ENCODE peak calls at places on chromosome 7, in four cellular contexts. J is GM04504; O is stimulated activated CD8-positive, alpha-beta memory T cell treated with anti-CD3 and anti-CD28 coated beads, Interleukin-4, amount 100 ng/mL, for 1 hour; C is transverse colon. Z is an unnamed sample.

GRCh38 chr7:130294314-130294713 is 1.4 kb downstream of the CPA4 start:
- DNase-seq in J (no peak), O (no peak), C (no peak), Z (no peak)

GRCh38 chr7:99720370-99721128 is 14.4 kb downstream of the CYP3A7 start:
- DNase-seq in J (no peak), O (no peak), C (peak), Z (no peak)

GRCh38 chr7:30176463-30177090 is 41.8 kb downstream of the MTURN start:
- DNase-seq in J (no peak), O (no peak), C (no peak), Z (no peak)

GRCh38 chr7:28203498-28204240 is 23.1 kb upstream of the JAZF1 start:
- DNase-seq in J (no peak), O (no peak), C (no peak), Z (no peak)

GRCh38 chr7:23712368-23713284 is 2.6 kb downstream of the STK31 start:
- DNase-seq in J (peak), O (no peak), C (no peak), Z (peak)

GRCh38 chr7:70997275-70997674 is 134.7 kb upstream of the GALNT17 start:
- DNase-seq in J (no peak), O (no peak), C (no peak), Z (no peak)

GRCh38 chr7:111089822-111090426 is 1.0 kb upstream of the LRRN3 start:
- DNase-seq in J (no peak), O (no peak), C (no peak), Z (no peak)

GRCh38 chr7:78326870-78327269 is 528.3 kb downstream of the PHTF2 start:
- DNase-seq in J (no peak), O (no peak), C (no peak), Z (no peak)

GRCh38 chr7:98879198-98879988 is 1.1 kb downstream of the TRRAP start:
- DNase-seq in J (no peak), O (peak), C (peak), Z (no peak)

GRCh38 chr7:151626422-151627115 is 106.9 kb upstream of the RHEB start:
- DNase-seq in J (no peak), O (peak), C (peak), Z (no peak)

GRCh38 chr7:37510043-37510634 is 61.5 kb upstream of the ELMO1 start:
- DNase-seq in J (no peak), O (no peak), C (no peak), Z (no peak)

GRCh38 chr7:30301751-30302150 is 17.4 kb downstream of the ZNRF2 start:
- DNase-seq in J (no peak), O (no peak), C (no peak), Z (no peak)

GRCh38 chr7:271266-272107 is 18.5 kb upstream of the FOXL3 start:
- DNase-seq in J (no peak), O (no peak), C (no peak), Z (peak)

GRCh38 chr7:1912472-1913289 is 242.6 kb downstream of the ELFN1 start:
- DNase-seq in J (peak), O (no peak), C (no peak), Z (no peak)

GRCh38 chr7:45720989-45721388 is 146.8 kb downstream of the ADCY1 start:
- DNase-seq in J (no peak), O (no peak), C (no peak), Z (no peak)

GRCh38 chr7:462173-463103 is 57.2 kb downstream of the PDGFA start:
- DNase-seq in J (no peak), O (no peak), C (no peak), Z (no peak)

GRCh38 chr7:128400566-128400965 is 9.2 kb downstream of the IMPDH1 start:
- DNase-seq in J (no peak), O (no peak), C (no peak), Z (no peak)

GRCh38 chr7:149872419-149873073 is 1.2 kb upstream of the ATP6V0E2 start:
- DNase-seq in J (peak), O (no peak), C (peak), Z (peak)

GRCh38 chr7:152459724-152460251 is 24.0 kb upstream of the KMT2C start:
- DNase-seq in J (no peak), O (no peak), C (peak), Z (no peak)

GRCh38 chr7:134936893-134937520 is 49.3 kb upstream of the AGBL3 start:
- DNase-seq in J (no peak), O (no peak), C (no peak), Z (no peak)

GRCh38 chr7:129163875-129164544 is 19.5 kb downstream of the TSPAN33 start:
- DNase-seq in J (peak), O (no peak), C (no peak), Z (peak)

GRCh38 chr7:17674956-17675300 is 265.4 kb downstream of the SNX13 start:
- DNase-seq in J (no peak), O (no peak), C (no peak), Z (no peak)

GRCh38 chr7:44764665-44765578 is 16.3 kb downstream of the ZMIZ2 start:
- DNase-seq in J (no peak), O (no peak), C (no peak), Z (no peak)

GRCh38 chr7:17144313-17144712 is 154.1 kb upstream of the AHR start:
- DNase-seq in J (peak), O (peak), C (no peak), Z (no peak)

GRCh38 chr7:22338411-22338810 is 18.5 kb downstream of the RAPGEF5 start:
- DNase-seq in J (no peak), O (no peak), C (no peak), Z (no peak)

GRCh38 chr7:151838861-151839381 is 38.0 kb downstream of the PRKAG2 start:
- DNase-seq in J (no peak), O (peak), C (peak), Z (no peak)

GRCh38 chr7:158272509-158273137 is 315.0 kb downstream of the PTPRN2 start:
- DNase-seq in J (no peak), O (no peak), C (no peak), Z (no peak)

GRCh38 chr7:74380720-74381119 is 73.0 kb upstream of the GTF2IRD1 start:
- DNase-seq in J (no peak), O (no peak), C (no peak), Z (no peak)

GRCh38 chr7:28960071-28960840 is 2.1 kb upstream of the TRIL start:
- DNase-seq in J (no peak), O (no peak), C (no peak), Z (no peak)

GRCh38 chr7:70838292-70838907 is 293.5 kb upstream of the GALNT17 start:
- DNase-seq in J (no peak), O (no peak), C (no peak), Z (no peak)

GRCh38 chr7:105309235-105310156 is 79.2 kb downstream of the SRPK2 start:
- DNase-seq in J (no peak), O (no peak), C (no peak), Z (no peak)

GRCh38 chr7:135186841-135187253 is 16.3 kb upstream of the CYREN start:
- DNase-seq in J (no peak), O (no peak), C (no peak), Z (no peak)

GRCh38 chr7:129160161-129160911 is 15.8 kb downstream of the TSPAN33 start:
- DNase-seq in J (no peak), O (no peak), C (no peak), Z (no peak)

GRCh38 chr7:18019562-18019961 is 8.1 kb downstream of the PRPS1L1 start:
- DNase-seq in J (peak), O (no peak), C (no peak), Z (no peak)

GRCh38 chr7:53811555-53812079 is 730.6 kb upstream of the VSTM2A start:
- DNase-seq in J (no peak), O (no peak), C (no peak), Z (no peak)

GRCh38 chr7:98354511-98355249 is 46.2 kb downstream of the BAIAP2L1 start:
- DNase-seq in J (no peak), O (no peak), C (peak), Z (peak)

GRCh38 chr7:78510580-78511188 is 712.1 kb downstream of the PHTF2 start:
- DNase-seq in J (no peak), O (no peak), C (peak), Z (no peak)

GRCh38 chr7:132705146-132705545 is 128.9 kb upstream of the PLXNA4 start:
- DNase-seq in J (no peak), O (no peak), C (no peak), Z (no peak)